ENCODE peak calls at places on chromosomes 5 and 9, in seven cellular contexts. One of them, this sample, is unnamed.

GRCh38 chr5:159838551-159839222 is 77.6 kb upstream of the ADRA1B start:
- DNase-seq in IMR-90: no peak
- DNase-seq in A549: no peak
- DNase-seq in endothelial cell: no peak
- DNase-seq in heart left ventricle: no peak
- DNase-seq in AG09319: no peak
- DNase-seq in brain microvascular endothelial cell: no peak
- DNase-seq in this sample: no peak

GRCh38 chr9:128405077-128405779 is 15.4 kb upstream of the CERCAM start:
- DNase-seq in IMR-90: no peak
- DNase-seq in A549: no peak
- DNase-seq in endothelial cell: no peak
- DNase-seq in heart left ventricle: no peak
- DNase-seq in AG09319: no peak
- DNase-seq in brain microvascular endothelial cell: no peak
- DNase-seq in this sample: no peak

GRCh38 chr5:170307575-170308465 is 10.2 kb upstream of the LCP2 start:
- DNase-seq in IMR-90: peak; percentile 63
- DNase-seq in A549: peak; percentile 70
- DNase-seq in endothelial cell: no peak
- DNase-seq in heart left ventricle: peak; percentile 78
- DNase-seq in AG09319: no peak
- DNase-seq in brain microvascular endothelial cell: peak; percentile 69
- DNase-seq in this sample: peak; percentile 63

GRCh38 chr9:128940271-128940921 is 7.0 kb downstream of the DOLK start:
- DNase-seq in IMR-90: no peak
- DNase-seq in A549: no peak
- DNase-seq in endothelial cell: no peak
- DNase-seq in heart left ventricle: peak; percentile 38
- DNase-seq in AG09319: no peak
- DNase-seq in brain microvascular endothelial cell: no peak
- DNase-seq in this sample: no peak

GRCh38 chr9:71634753-71635152 is 133.6 kb downstream of the CEMIP2 start:
- DNase-seq in IMR-90: no peak
- DNase-seq in A549: no peak
- DNase-seq in endothelial cell: no peak
- DNase-seq in heart left ventricle: no peak
- DNase-seq in AG09319: no peak
- DNase-seq in brain microvascular endothelial cell: no peak
- DNase-seq in this sample: no peak

GRCh38 chr5:151345808-151346478 is 1.4 kb downstream of the SLC36A2 start:
- DNase-seq in IMR-90: peak; percentile 28
- DNase-seq in A549: no peak
- DNase-seq in endothelial cell: no peak
- DNase-seq in heart left ventricle: no peak
- DNase-seq in AG09319: no peak
- DNase-seq in brain microvascular endothelial cell: peak; percentile 7
- DNase-seq in this sample: peak; percentile 15

GRCh38 chr9:94887721-94888120 is 161.2 kb downstream of the AOPEP start:
- DNase-seq in IMR-90: no peak
- DNase-seq in A549: no peak
- DNase-seq in endothelial cell: no peak
- DNase-seq in heart left ventricle: no peak
- DNase-seq in AG09319: no peak
- DNase-seq in brain microvascular endothelial cell: no peak
- DNase-seq in this sample: no peak

GRCh38 chr9:5459289-5459829 is 9.0 kb downstream of the CD274 start:
- DNase-seq in IMR-90: no peak
- DNase-seq in A549: no peak
- DNase-seq in endothelial cell: no peak
- DNase-seq in heart left ventricle: no peak
- DNase-seq in AG09319: no peak
- DNase-seq in brain microvascular endothelial cell: no peak
- DNase-seq in this sample: no peak

GRCh38 chr9:134365791-134366222 is 39.6 kb downstream of the RXRA start:
- DNase-seq in IMR-90: no peak
- DNase-seq in A549: peak; percentile 31
- DNase-seq in endothelial cell: no peak
- DNase-seq in heart left ventricle: peak; percentile 69
- DNase-seq in AG09319: peak; percentile 34
- DNase-seq in brain microvascular endothelial cell: no peak
- DNase-seq in this sample: no peak

GRCh38 chr9:127721391-127721821 is 5.5 kb downstream of the TTC16 start:
- DNase-seq in IMR-90: no peak
- DNase-seq in A549: peak; percentile 87
- DNase-seq in endothelial cell: no peak
- DNase-seq in heart left ventricle: no peak
- DNase-seq in AG09319: no peak
- DNase-seq in brain microvascular endothelial cell: no peak
- DNase-seq in this sample: no peak

GRCh38 chr5:15168397-15168796 is 296.8 kb upstream of the ANKH start:
- DNase-seq in IMR-90: no peak
- DNase-seq in A549: no peak
- DNase-seq in endothelial cell: no peak
- DNase-seq in heart left ventricle: no peak
- DNase-seq in AG09319: no peak
- DNase-seq in brain microvascular endothelial cell: no peak
- DNase-seq in this sample: no peak

DNA sequence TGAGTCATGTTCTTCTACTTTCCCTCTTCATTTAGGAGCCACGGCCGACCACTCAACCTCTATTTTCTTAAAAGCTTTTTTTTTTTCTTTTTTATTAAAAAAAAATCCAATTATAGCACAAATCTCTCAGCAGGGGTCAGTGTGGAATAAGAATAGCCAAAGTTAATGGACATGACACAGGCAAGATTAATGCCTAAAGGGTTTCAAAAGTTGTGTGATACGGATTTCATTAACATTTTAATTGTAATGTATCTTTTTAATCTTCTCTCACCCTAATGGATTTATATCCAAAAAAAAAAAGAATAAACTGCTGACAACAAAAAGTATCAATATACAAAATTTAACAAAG is 5.4 kb downstream of the NACC2 start:
- DNase-seq in IMR-90: peak; percentile 39
- DNase-seq in A549: no peak
- DNase-seq in endothelial cell: no peak
- DNase-seq in heart left ventricle: no peak
- DNase-seq in AG09319: no peak
- DNase-seq in brain microvascular endothelial cell: no peak
- DNase-seq in this sample: no peak
- TF ChIP-seq CTCF in IMR-90: peak; percentile 73
- TF ChIP-seq CTCF in A549: peak; percentile 59
- TF ChIP-seq CTCF in endothelial cell: no peak
- TF ChIP-seq CTCF in heart left ventricle: no peak
- TF ChIP-seq CTCF in AG09319: peak; percentile 42
- TF ChIP-seq CTCF in brain microvascular endothelial cell: peak; percentile 42
- TF ChIP-seq CTCF in this sample: peak; percentile 49

DNA sequence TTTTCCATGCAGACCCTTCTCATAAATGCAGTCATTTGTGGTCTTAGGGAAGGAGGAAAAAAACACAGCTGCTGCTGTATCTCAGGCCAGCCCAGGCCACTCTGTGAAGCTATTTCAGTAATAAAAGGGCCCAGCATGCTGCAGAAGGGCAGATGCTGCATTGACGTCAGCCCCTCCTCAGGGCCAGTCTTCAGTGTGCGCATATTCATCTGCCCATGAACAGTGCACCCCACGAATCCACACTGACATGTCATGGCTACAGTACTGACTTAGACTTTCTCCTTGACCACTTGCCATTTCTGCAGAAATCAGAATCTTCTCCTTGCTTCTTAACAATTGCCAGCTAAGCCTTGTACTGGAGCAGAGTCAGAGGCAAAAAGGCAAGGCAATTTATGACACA is 304.7 kb downstream of the GABRG2 start:
- DNase-seq in IMR-90: no peak
- DNase-seq in A549: no peak
- DNase-seq in endothelial cell: no peak
- DNase-seq in heart left ventricle: no peak
- DNase-seq in AG09319: no peak
- DNase-seq in brain microvascular endothelial cell: no peak
- DNase-seq in this sample: no peak
- TF ChIP-seq CTCF in IMR-90: no peak
- TF ChIP-seq CTCF in A549: no peak
- TF ChIP-seq CTCF in endothelial cell: no peak
- TF ChIP-seq CTCF in heart left ventricle: no peak
- TF ChIP-seq CTCF in AG09319: no peak
- TF ChIP-seq CTCF in brain microvascular endothelial cell: no peak
- TF ChIP-seq CTCF in this sample: no peak

DNA sequence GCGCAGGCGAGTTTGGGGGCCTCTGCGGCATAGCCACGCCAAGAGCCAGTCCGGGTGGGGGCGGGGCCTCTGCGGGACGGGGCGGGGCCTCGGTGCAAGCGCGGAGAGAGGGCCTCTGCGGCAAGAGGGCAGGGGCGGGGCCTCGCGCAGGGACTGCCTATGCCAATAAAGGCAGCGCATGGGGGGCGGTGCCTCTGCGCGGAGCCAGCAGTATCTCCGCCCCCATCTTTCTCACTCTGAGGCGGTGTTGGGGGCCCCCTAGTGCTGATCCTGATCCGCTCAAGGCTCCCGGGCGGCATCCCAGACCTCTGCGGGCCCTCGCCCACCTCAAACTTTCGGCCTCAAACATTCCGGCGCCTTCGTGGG is 9.2 kb upstream of the GPRIN1 start:
- DNase-seq in IMR-90: peak; percentile 86
- DNase-seq in A549: peak; percentile 86
- DNase-seq in endothelial cell: peak; percentile 77
- DNase-seq in heart left ventricle: no peak
- DNase-seq in AG09319: peak; percentile 41
- DNase-seq in brain microvascular endothelial cell: peak; percentile 87
- DNase-seq in this sample: peak; percentile 31
- TF ChIP-seq CTCF in IMR-90: peak; percentile 72
- TF ChIP-seq CTCF in A549: peak; percentile 22
- TF ChIP-seq CTCF in endothelial cell: no peak
- TF ChIP-seq CTCF in heart left ventricle: peak; percentile 26
- TF ChIP-seq CTCF in AG09319: peak; percentile 47
- TF ChIP-seq CTCF in brain microvascular endothelial cell: peak; percentile 79
- TF ChIP-seq CTCF in this sample: peak; percentile 50

DNA sequence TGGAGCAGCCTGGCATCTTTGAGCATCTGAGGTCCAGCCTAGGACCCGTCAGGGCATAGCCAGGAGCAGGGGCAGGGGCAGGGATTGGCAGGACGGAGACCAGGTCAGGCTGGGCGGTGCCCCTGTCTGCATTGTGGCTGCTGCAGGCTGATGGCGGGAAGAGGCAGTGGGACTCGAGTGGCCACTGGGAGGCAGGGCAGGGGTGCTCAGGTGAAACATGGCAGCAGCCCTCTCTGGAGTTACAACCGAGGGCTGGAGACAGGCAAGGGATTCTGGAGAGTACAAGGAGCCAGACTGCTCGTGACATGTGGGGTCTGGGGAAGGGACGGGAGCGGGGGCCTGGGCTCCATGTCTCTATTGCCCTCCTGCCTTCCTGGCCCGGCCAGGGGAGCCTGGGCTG is 97.4 kb upstream of the RAPGEF1 start:
- DNase-seq in IMR-90: no peak
- DNase-seq in A549: peak; percentile 39
- DNase-seq in endothelial cell: peak; percentile 18
- DNase-seq in heart left ventricle: peak; percentile 32
- DNase-seq in AG09319: no peak
- DNase-seq in brain microvascular endothelial cell: no peak
- DNase-seq in this sample: no peak
- TF ChIP-seq CTCF in IMR-90: peak; percentile 8
- TF ChIP-seq CTCF in A549: peak; percentile 15
- TF ChIP-seq CTCF in endothelial cell: no peak
- TF ChIP-seq CTCF in heart left ventricle: peak; percentile 56
- TF ChIP-seq CTCF in AG09319: peak; percentile 11
- TF ChIP-seq CTCF in brain microvascular endothelial cell: peak; percentile 31
- TF ChIP-seq CTCF in this sample: peak; percentile 35

DNA sequence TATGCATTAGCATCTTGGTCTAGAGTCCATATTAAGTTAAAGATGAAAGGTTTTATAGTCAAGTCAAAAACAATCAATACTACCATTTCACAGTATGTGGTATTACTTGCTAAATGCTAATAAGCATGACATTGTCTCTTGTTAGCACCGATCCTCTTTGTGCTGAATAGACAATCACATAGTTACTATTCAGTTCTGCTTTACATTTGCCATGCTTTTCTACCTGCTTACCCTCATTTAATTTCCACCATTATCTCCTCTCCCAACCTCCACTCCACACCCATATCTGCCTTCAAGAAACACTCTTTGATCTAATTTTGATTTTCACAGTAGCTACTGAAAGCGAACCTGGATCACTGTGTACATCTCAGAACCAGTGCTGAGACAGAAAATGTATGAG is 16.8 kb downstream of the MEGF9 start:
- DNase-seq in IMR-90: no peak
- DNase-seq in A549: no peak
- DNase-seq in endothelial cell: no peak
- DNase-seq in heart left ventricle: no peak
- DNase-seq in AG09319: no peak
- DNase-seq in brain microvascular endothelial cell: no peak
- DNase-seq in this sample: no peak
- TF ChIP-seq CTCF in IMR-90: no peak
- TF ChIP-seq CTCF in A549: no peak
- TF ChIP-seq CTCF in endothelial cell: no peak
- TF ChIP-seq CTCF in heart left ventricle: no peak
- TF ChIP-seq CTCF in AG09319: no peak
- TF ChIP-seq CTCF in brain microvascular endothelial cell: no peak
- TF ChIP-seq CTCF in this sample: no peak